ENCODE peak calls at places on chromosomes 7 and 10, in eight cellular contexts. One of them, this sample, is unnamed. For H3K4me1, the result is how much of the 10 kb centered on the place peaks cover.

GRCh38 chr10:44619521-44619920 is 234.6 kb upstream of the CXCL12 start:
- DNase-seq in aorta: no peak
- DNase-seq in H9: no peak
- DNase-seq in naive thymus-derived CD4-positive, alpha-beta T cell: no peak
- DNase-seq in left lung: no peak
- DNase-seq in left ventricle myocardium inferior: no peak
- DNase-seq in fibroblast of lung: no peak
- DNase-seq in right cardiac atrium: no peak
- DNase-seq in this sample: no peak

GRCh38 chr10:75091173-75091572 is 20.3 kb upstream of the SAMD8 start:
- DNase-seq in naive thymus-derived CD4-positive, alpha-beta T cell: no peak
- DNase-seq in left lung: no peak
- DNase-seq in fibroblast of lung: peak
- DNase-seq in left ventricle myocardium inferior: no peak
- DNase-seq in H9: no peak
- DNase-seq in right cardiac atrium: no peak
- DNase-seq in aorta: peak
- DNase-seq in this sample: no peak

GRCh38 chr7:76281706-76282343 is 20.6 kb upstream of the HSPB1 start:
- DNase-seq in left lung: no peak
- DNase-seq in H9: peak
- DNase-seq in aorta: peak
- DNase-seq in right cardiac atrium: no peak
- DNase-seq in fibroblast of lung: no peak
- DNase-seq in left ventricle myocardium inferior: no peak
- DNase-seq in naive thymus-derived CD4-positive, alpha-beta T cell: no peak
- DNase-seq in this sample: no peak

GRCh38 chr7:22444181-22444966 is 55.6 kb downstream of the STEAP1B start:
- DNase-seq in aorta: no peak
- DNase-seq in fibroblast of lung: no peak
- DNase-seq in naive thymus-derived CD4-positive, alpha-beta T cell: no peak
- DNase-seq in H9: no peak
- DNase-seq in left lung: no peak
- DNase-seq in right cardiac atrium: no peak
- DNase-seq in left ventricle myocardium inferior: peak
- DNase-seq in this sample: no peak

GRCh38 chr7:494906-495305 is 24.7 kb downstream of the PDGFA start:
- DNase-seq in fibroblast of lung: no peak
- DNase-seq in left lung: peak
- DNase-seq in right cardiac atrium: peak
- DNase-seq in H9: no peak
- DNase-seq in left ventricle myocardium inferior: no peak
- DNase-seq in naive thymus-derived CD4-positive, alpha-beta T cell: no peak
- DNase-seq in aorta: peak
- DNase-seq in this sample: no peak

GRCh38 chr10:88154596-88155250 is 291.3 kb downstream of the PTEN start:
- DNase-seq in left ventricle myocardium inferior: no peak
- DNase-seq in H9: no peak
- DNase-seq in right cardiac atrium: no peak
- DNase-seq in naive thymus-derived CD4-positive, alpha-beta T cell: no peak
- DNase-seq in left lung: no peak
- DNase-seq in aorta: no peak
- DNase-seq in fibroblast of lung: peak
- DNase-seq in this sample: peak

GRCh38 chr10:43059336-43059720 is 17.5 kb upstream of the RET start:
- DNase-seq in naive thymus-derived CD4-positive, alpha-beta T cell: no peak
- DNase-seq in fibroblast of lung: no peak
- DNase-seq in left lung: peak
- DNase-seq in H9: no peak
- DNase-seq in aorta: no peak
- DNase-seq in left ventricle myocardium inferior: no peak
- DNase-seq in right cardiac atrium: peak
- DNase-seq in this sample: no peak

GRCh38 chr7:74612015-74612829 is 45.3 kb upstream of the GTF2I start:
- DNase-seq in left lung: peak
- DNase-seq in right cardiac atrium: peak
- DNase-seq in left ventricle myocardium inferior: no peak
- DNase-seq in aorta: no peak
- DNase-seq in H9: no peak
- DNase-seq in fibroblast of lung: no peak
- DNase-seq in naive thymus-derived CD4-positive, alpha-beta T cell: no peak
- DNase-seq in this sample: peak

GRCh38 chr10:103564799-103565365 is 71.4 kb downstream of the NEURL1 start:
- DNase-seq in aorta: no peak
- DNase-seq in left ventricle myocardium inferior: no peak
- DNase-seq in naive thymus-derived CD4-positive, alpha-beta T cell: no peak
- DNase-seq in H9: peak
- DNase-seq in right cardiac atrium: peak
- DNase-seq in fibroblast of lung: no peak
- DNase-seq in left lung: no peak
- DNase-seq in this sample: no peak

GRCh38 chr7:153170287-153170686 is 410.7 kb downstream of the ACTR3B start:
- DNase-seq in left ventricle myocardium inferior: no peak
- DNase-seq in right cardiac atrium: no peak
- DNase-seq in H9: no peak
- DNase-seq in aorta: no peak
- DNase-seq in left lung: no peak
- DNase-seq in naive thymus-derived CD4-positive, alpha-beta T cell: no peak
- DNase-seq in fibroblast of lung: no peak
- DNase-seq in this sample: no peak

GRCh38 chr7:158111906-158112570 is 475.6 kb downstream of the PTPRN2 start:
- DNase-seq in aorta: peak
- DNase-seq in naive thymus-derived CD4-positive, alpha-beta T cell: no peak
- DNase-seq in right cardiac atrium: no peak
- DNase-seq in left lung: peak
- DNase-seq in left ventricle myocardium inferior: no peak
- DNase-seq in H9: no peak
- DNase-seq in fibroblast of lung: no peak
- DNase-seq in this sample: no peak

GRCh38 chr10:82826132-82826531 is 951.1 kb downstream of the NRG3 start:
- DNase-seq in right cardiac atrium: no peak
- DNase-seq in aorta: no peak
- DNase-seq in naive thymus-derived CD4-positive, alpha-beta T cell: no peak
- DNase-seq in fibroblast of lung: peak
- DNase-seq in left ventricle myocardium inferior: no peak
- DNase-seq in H9: no peak
- DNase-seq in left lung: no peak
- DNase-seq in this sample: peak

GRCh38 chr10:44988957-44989620 is 10.5 kb upstream of the DEPP1 start:
- DNase-seq in aorta: no peak
- DNase-seq in H9: peak
- DNase-seq in left ventricle myocardium inferior: no peak
- DNase-seq in right cardiac atrium: peak
- DNase-seq in left lung: no peak
- DNase-seq in naive thymus-derived CD4-positive, alpha-beta T cell: no peak
- DNase-seq in fibroblast of lung: no peak
- DNase-seq in this sample: no peak

GRCh38 chr10:95266674-95267095 is 24.1 kb downstream of the PDLIM1 start:
- DNase-seq in naive thymus-derived CD4-positive, alpha-beta T cell: no peak
- DNase-seq in left ventricle myocardium inferior: no peak
- DNase-seq in left lung: no peak
- DNase-seq in right cardiac atrium: no peak
- DNase-seq in aorta: no peak
- DNase-seq in H9: no peak
- DNase-seq in fibroblast of lung: peak
- DNase-seq in this sample: peak

GRCh38 chr10:2760736-2761135 is 306.6 kb upstream of the PFKP start:
- DNase-seq in aorta: no peak
- DNase-seq in left ventricle myocardium inferior: no peak
- DNase-seq in right cardiac atrium: no peak
- DNase-seq in naive thymus-derived CD4-positive, alpha-beta T cell: no peak
- DNase-seq in fibroblast of lung: no peak
- DNase-seq in H9: no peak
- DNase-seq in left lung: no peak
- DNase-seq in this sample: no peak

GRCh38 chr7:143325215-143325614 is 9.3 kb downstream of the CLCN1 start:
- DNase-seq in left lung: no peak
- DNase-seq in left ventricle myocardium inferior: no peak
- DNase-seq in H9: no peak
- DNase-seq in aorta: no peak
- DNase-seq in naive thymus-derived CD4-positive, alpha-beta T cell: no peak
- DNase-seq in right cardiac atrium: no peak
- DNase-seq in fibroblast of lung: peak
- DNase-seq in this sample: no peak

GRCh38 chr7:159070422-159071148 is 74.1 kb downstream of the VIPR2 start:
- DNase-seq in fibroblast of lung: no peak
- DNase-seq in left ventricle myocardium inferior: no peak
- DNase-seq in aorta: no peak
- DNase-seq in right cardiac atrium: peak
- DNase-seq in H9: peak
- DNase-seq in left lung: no peak
- DNase-seq in naive thymus-derived CD4-positive, alpha-beta T cell: peak
- DNase-seq in this sample: no peak

GRCh38 chr10:110509560-110509959 is 11.9 kb downstream of the DUSP5 start:
- DNase-seq in left lung: no peak
- DNase-seq in fibroblast of lung: no peak
- DNase-seq in aorta: no peak
- DNase-seq in left ventricle myocardium inferior: no peak
- DNase-seq in naive thymus-derived CD4-positive, alpha-beta T cell: no peak
- DNase-seq in H9: no peak
- DNase-seq in right cardiac atrium: no peak
- DNase-seq in this sample: no peak
- H3K4me1 ChIP-seq in left lung: under half
- H3K4me1 ChIP-seq in fibroblast of lung: under half
- H3K4me1 ChIP-seq in aorta: under half
- H3K4me1 ChIP-seq in left ventricle myocardium inferior: half or more
- H3K4me1 ChIP-seq in naive thymus-derived CD4-positive, alpha-beta T cell: under half
- H3K4me1 ChIP-seq in H9: under half
- H3K4me1 ChIP-seq in right cardiac atrium: under half
- H3K4me1 ChIP-seq in this sample: under half

DNA sequence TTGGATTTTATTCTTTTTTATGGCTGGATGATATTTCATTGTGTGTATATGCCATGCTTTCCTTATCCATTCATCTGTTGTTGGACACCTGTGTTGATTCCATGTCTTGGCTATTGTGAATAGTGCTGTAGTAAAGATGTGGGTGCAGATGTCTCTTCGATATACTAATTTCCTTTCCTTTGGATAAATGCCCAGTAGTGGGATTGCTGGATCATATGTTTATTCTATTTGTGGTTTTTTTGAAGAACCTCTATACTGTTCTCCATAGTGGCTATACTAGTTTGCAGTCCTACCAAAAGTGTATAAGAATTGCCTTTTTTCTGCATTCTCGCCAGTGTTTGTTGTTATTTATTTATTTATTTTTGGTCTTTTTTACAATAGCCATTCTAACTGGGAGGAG is 159.8 kb downstream of the WNT2 start:
- DNase-seq in naive thymus-derived CD4-positive, alpha-beta T cell: no peak
- DNase-seq in fibroblast of lung: peak
- DNase-seq in H9: no peak
- DNase-seq in left lung: no peak
- DNase-seq in right cardiac atrium: no peak
- DNase-seq in aorta: no peak
- DNase-seq in left ventricle myocardium inferior: no peak
- DNase-seq in this sample: no peak
- H3K27ac ChIP-seq in naive thymus-derived CD4-positive, alpha-beta T cell: no peak
- H3K27ac ChIP-seq in fibroblast of lung: no peak
- H3K27ac ChIP-seq in H9: no peak
- H3K27ac ChIP-seq in left lung: no peak
- H3K27ac ChIP-seq in right cardiac atrium: no peak
- H3K27ac ChIP-seq in aorta: no peak
- H3K27ac ChIP-seq in left ventricle myocardium inferior: no peak
- H3K27ac ChIP-seq in this sample: no peak

DNA sequence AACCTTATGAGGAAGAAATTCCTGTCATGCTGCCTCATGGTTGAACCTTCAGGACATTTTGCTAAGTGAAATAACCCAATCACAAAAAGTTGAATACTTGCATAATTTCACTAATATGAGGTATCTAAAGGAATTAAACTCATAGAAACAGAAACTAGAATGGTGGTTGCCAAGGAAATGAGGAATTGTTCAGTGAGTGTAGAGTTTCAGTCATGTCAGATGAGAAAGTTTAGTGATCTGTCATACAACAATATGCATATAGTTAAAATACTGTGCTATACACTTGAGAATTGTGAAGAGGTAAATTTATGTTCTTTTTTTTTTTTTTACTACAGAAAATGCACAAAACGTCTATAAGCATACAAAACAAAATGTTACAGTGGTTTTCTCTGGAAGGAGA is 60.7 kb downstream of the R3HCC1L start:
- DNase-seq in left lung: no peak
- DNase-seq in aorta: no peak
- DNase-seq in left ventricle myocardium inferior: no peak
- DNase-seq in H9: no peak
- DNase-seq in naive thymus-derived CD4-positive, alpha-beta T cell: no peak
- DNase-seq in fibroblast of lung: no peak
- DNase-seq in right cardiac atrium: no peak
- DNase-seq in this sample: no peak
- H3K4me1 ChIP-seq in left lung: under half
- H3K4me1 ChIP-seq in aorta: under half
- H3K4me1 ChIP-seq in left ventricle myocardium inferior: under half
- H3K4me1 ChIP-seq in H9: under half
- H3K4me1 ChIP-seq in naive thymus-derived CD4-positive, alpha-beta T cell: under half
- H3K4me1 ChIP-seq in fibroblast of lung: under half
- H3K4me1 ChIP-seq in right cardiac atrium: under half
- H3K4me1 ChIP-seq in this sample: under half

DNA sequence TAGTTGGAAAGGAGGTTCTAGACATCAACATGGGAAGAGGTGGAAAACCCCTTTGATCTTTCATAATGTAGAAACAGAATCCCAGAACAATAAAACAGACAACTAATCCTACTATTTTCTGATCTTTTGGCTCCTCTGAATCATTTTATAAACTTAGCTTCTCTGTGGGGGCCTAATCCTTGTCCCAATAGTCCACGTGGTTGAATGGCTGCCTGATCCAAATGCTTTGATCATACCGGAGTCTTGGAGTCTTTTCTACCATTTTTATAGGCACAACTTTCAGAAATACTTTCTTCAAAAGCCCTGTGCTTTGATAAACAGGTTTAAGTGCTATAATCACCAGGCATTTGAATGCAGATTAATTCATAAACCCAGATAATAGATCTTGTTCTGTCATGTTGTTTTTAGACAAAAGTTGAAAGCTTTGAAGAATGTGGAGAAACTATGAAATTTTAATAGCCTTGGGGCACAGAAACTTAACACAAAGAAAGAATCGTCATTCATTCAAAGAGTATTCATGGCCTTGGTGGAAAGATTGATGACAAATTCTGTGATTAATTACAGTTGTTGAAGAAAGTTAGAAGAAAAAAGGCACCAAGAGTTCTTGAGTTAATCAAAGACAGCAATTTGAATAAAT is 163.7 kb downstream of the AHR start:
- DNase-seq in aorta: no peak
- DNase-seq in left lung: no peak
- DNase-seq in H9: no peak
- DNase-seq in left ventricle myocardium inferior: no peak
- DNase-seq in fibroblast of lung: no peak
- DNase-seq in right cardiac atrium: no peak
- DNase-seq in naive thymus-derived CD4-positive, alpha-beta T cell: no peak
- DNase-seq in this sample: peak
- H3K27ac ChIP-seq in aorta: no peak
- H3K27ac ChIP-seq in left lung: no peak
- H3K27ac ChIP-seq in H9: no peak
- H3K27ac ChIP-seq in left ventricle myocardium inferior: no peak
- H3K27ac ChIP-seq in fibroblast of lung: no peak
- H3K27ac ChIP-seq in right cardiac atrium: no peak
- H3K27ac ChIP-seq in naive thymus-derived CD4-positive, alpha-beta T cell: no peak
- H3K27ac ChIP-seq in this sample: peak

This sample was measured in foreskin keratinocyte.